ENCODE peak calls at places on chromosome 21, in four cellular contexts. V, L, E and T are unnamed samples.

GRCh38 chr21:45818904-45819285 is 162.7 kb upstream of the COL6A1 start:
- DNase-seq in E (peak), V (peak), L (peak), T (no peak)

GRCh38 chr21:45019887-45020537 is 54.4 kb upstream of the ADARB1 start:
- DNase-seq in L (no peak), V (no peak), E (no peak), T (no peak)

GRCh38 chr21:38037416-38037815 is 121.2 kb upstream of the KCNJ6 start:
- DNase-seq in E (no peak), L (no peak), V (no peak), T (no peak)

GRCh38 chr21:39669485-39669884 is 56.7 kb downstream of the B3GALT5 start:
- DNase-seq in L (no peak), E (no peak), V (no peak), T (no peak)

GRCh38 chr21:33308586-33309490 is 15.9 kb upstream of the IFNAR1 start:
- DNase-seq in L (no peak), E (peak), V (peak), T (peak)

GRCh38 chr21:23401278-23401677 is 2206.0 kb downstream of the MRPL39 start:
- DNase-seq in L (no peak), V (no peak), E (no peak), T (peak)

GRCh38 chr21:26850116-26850643 is 5.0 kb upstream of the ADAMTS1 start:
- DNase-seq in L (no peak), E (no peak), V (no peak), T (peak)

GRCh38 chr21:34511787-34512451 is at the start of gene KCNE1:
- DNase-seq in L (no peak), E (no peak), V (no peak), T (no peak)

GRCh38 chr21:41426656-41427311 is 745 bp downstream of the MX1 start:
- DNase-seq in E (no peak), L (peak), V (peak), T (no peak)

GRCh38 chr21:41678016-41678935 is 88.6 kb downstream of the RIPK4 start:
- DNase-seq in L (no peak), E (no peak), V (no peak), T (no peak)

GRCh38 chr21:15264084-15264483 is 199.3 kb upstream of the NRIP1 start:
- DNase-seq in L (no peak), E (no peak), V (no peak), T (no peak)

GRCh38 chr21:32403201-32403701 is 9.3 kb upstream of the EVA1C start:
- DNase-seq in V (peak), E (peak), L (peak), T (peak)

GRCh38 chr21:45916011-45916840 is 65.3 kb upstream of the COL6A1 start:
- DNase-seq in E (no peak), L (no peak), V (no peak), T (no peak)

GRCh38 chr21:39097335-39097861 is 85.9 kb downstream of the PSMG1 start:
- DNase-seq in E (no peak), L (no peak), V (no peak), T (no peak)

GRCh38 chr21:26171310-26172100 is 935 bp upstream of the APP start:
- DNase-seq in V (no peak), L (no peak), E (no peak), T (no peak)

GRCh38 chr21:36347278-36347961 is 27.4 kb downstream of the MORC3 start:
- DNase-seq in L (no peak), E (no peak), V (no peak), T (no peak)

GRCh38 chr21:16770279-16770678 is 742.6 kb upstream of the CXADR start:
- DNase-seq in L (no peak), V (no peak), E (no peak), T (no peak)